ENCODE peak calls at places on chromosomes 4 and X, in four cellular contexts. One of them, this sample, is unnamed.

GRCh38 chr4:118270492-118270891 is 82.3 kb downstream of the PRSS12 start:
- DNase-seq in CD4-positive, CD25-positive, alpha-beta regulatory T cell: peak; percentile 48
- DNase-seq in dorsolateral prefrontal cortex: no peak
- DNase-seq in BE2C: peak; percentile 15
- DNase-seq in this sample: no peak

GRCh38 chr4:2598661-2599654 is 62.5 kb downstream of the FAM193A start:
- DNase-seq in CD4-positive, CD25-positive, alpha-beta regulatory T cell: no peak
- DNase-seq in dorsolateral prefrontal cortex: no peak
- DNase-seq in BE2C: peak; percentile 23
- DNase-seq in this sample: no peak

GRCh38 chr4:3868146-3868840 is 102.1 kb downstream of the ADRA2C start:
- DNase-seq in CD4-positive, CD25-positive, alpha-beta regulatory T cell: no peak
- DNase-seq in dorsolateral prefrontal cortex: no peak
- DNase-seq in BE2C: no peak
- DNase-seq in this sample: no peak

GRCh38 chr4:186979966-186980745 is 256.5 kb upstream of the FAT1 start:
- DNase-seq in CD4-positive, CD25-positive, alpha-beta regulatory T cell: no peak
- DNase-seq in dorsolateral prefrontal cortex: no peak
- DNase-seq in BE2C: no peak
- DNase-seq in this sample: no peak

GRCh38 chr4:128776794-128777216 is 32.7 kb upstream of the JADE1 start:
- DNase-seq in CD4-positive, CD25-positive, alpha-beta regulatory T cell: no peak
- DNase-seq in dorsolateral prefrontal cortex: no peak
- DNase-seq in BE2C: peak; percentile 13
- DNase-seq in this sample: no peak

GRCh38 chr4:125986307-125986706 is 671.6 kb downstream of the FAT4 start:
- DNase-seq in CD4-positive, CD25-positive, alpha-beta regulatory T cell: no peak
- DNase-seq in dorsolateral prefrontal cortex: no peak
- DNase-seq in BE2C: no peak
- DNase-seq in this sample: no peak

GRCh38 chrX:65610040-65610439 is 57.4 kb upstream of the MSN start:
- DNase-seq in CD4-positive, CD25-positive, alpha-beta regulatory T cell: no peak
- DNase-seq in dorsolateral prefrontal cortex: no peak
- DNase-seq in BE2C: no peak
- DNase-seq in this sample: no peak

GRCh38 chrX:55640854-55641253 is 17.7 kb downstream of the FOXR2 start:
- DNase-seq in CD4-positive, CD25-positive, alpha-beta regulatory T cell: no peak
- DNase-seq in dorsolateral prefrontal cortex: no peak
- DNase-seq in BE2C: no peak
- DNase-seq in this sample: no peak

GRCh38 chr4:109462802-109463201 is 29.2 kb downstream of the SEC24B start:
- DNase-seq in CD4-positive, CD25-positive, alpha-beta regulatory T cell: no peak
- DNase-seq in dorsolateral prefrontal cortex: no peak
- DNase-seq in BE2C: no peak
- DNase-seq in this sample: no peak

GRCh38 chr4:101018836-101019235 is 328.5 kb downstream of the PPP3CA start:
- DNase-seq in CD4-positive, CD25-positive, alpha-beta regulatory T cell: no peak
- DNase-seq in dorsolateral prefrontal cortex: no peak
- DNase-seq in BE2C: no peak
- DNase-seq in this sample: no peak

GRCh38 chr4:37555324-37555723 is 130.9 kb downstream of the RELL1 start:
- DNase-seq in CD4-positive, CD25-positive, alpha-beta regulatory T cell: no peak
- DNase-seq in dorsolateral prefrontal cortex: no peak
- DNase-seq in BE2C: no peak
- DNase-seq in this sample: no peak

GRCh38 chr4:147772056-147772455 is 40.2 kb downstream of the ARHGAP10 start:
- DNase-seq in CD4-positive, CD25-positive, alpha-beta regulatory T cell: no peak
- DNase-seq in dorsolateral prefrontal cortex: no peak
- DNase-seq in BE2C: no peak
- DNase-seq in this sample: no peak

This sample was measured in hippocampal formation.